ENCODE peak calls at places on chromosomes 1 and 21, in four cellular contexts. One of them, this sample, is unnamed.

GRCh38 chr1:85467929-85468540 is 3.1 kb upstream of the DDAH1 start:
- DNase-seq in stimulated activated CD4-positive, alpha-beta T cell treated with anti-CD3 and anti-CD28 coated beads, Interleukin-4, amount 100 ng/mL, for 4 hours: no peak
- DNase-seq in osteocyte: no peak
- DNase-seq in central memory CD4-positive, alpha-beta T cell: no peak
- DNase-seq in this sample: no peak

GRCh38 chr1:197985340-197985739 is 68.2 kb downstream of the LHX9 start:
- DNase-seq in stimulated activated CD4-positive, alpha-beta T cell treated with anti-CD3 and anti-CD28 coated beads, Interleukin-4, amount 100 ng/mL, for 4 hours: no peak
- DNase-seq in osteocyte: no peak
- DNase-seq in central memory CD4-positive, alpha-beta T cell: no peak
- DNase-seq in this sample: no peak

GRCh38 chr21:31343680-31344480 is at the start of gene TIAM1:
- DNase-seq in stimulated activated CD4-positive, alpha-beta T cell treated with anti-CD3 and anti-CD28 coated beads, Interleukin-4, amount 100 ng/mL, for 4 hours: peak
- DNase-seq in osteocyte: no peak
- DNase-seq in central memory CD4-positive, alpha-beta T cell: no peak
- DNase-seq in this sample: no peak

GRCh38 chr1:58290685-58291372 is 255.7 kb downstream of the OMA1 start:
- DNase-seq in stimulated activated CD4-positive, alpha-beta T cell treated with anti-CD3 and anti-CD28 coated beads, Interleukin-4, amount 100 ng/mL, for 4 hours: no peak
- DNase-seq in osteocyte: no peak
- DNase-seq in central memory CD4-positive, alpha-beta T cell: no peak
- DNase-seq in this sample: no peak

GRCh38 chr1:29258189-29258973 is 22.1 kb downstream of the PTPRU start:
- DNase-seq in stimulated activated CD4-positive, alpha-beta T cell treated with anti-CD3 and anti-CD28 coated beads, Interleukin-4, amount 100 ng/mL, for 4 hours: no peak
- DNase-seq in osteocyte: no peak
- DNase-seq in central memory CD4-positive, alpha-beta T cell: no peak
- DNase-seq in this sample: no peak

GRCh38 chr21:45293214-45293725 is 5.6 kb upstream of the POFUT2 start:
- DNase-seq in stimulated activated CD4-positive, alpha-beta T cell treated with anti-CD3 and anti-CD28 coated beads, Interleukin-4, amount 100 ng/mL, for 4 hours: no peak
- DNase-seq in osteocyte: peak
- DNase-seq in central memory CD4-positive, alpha-beta T cell: no peak
- DNase-seq in this sample: no peak

GRCh38 chr1:107991371-107992066 is 26.5 kb upstream of the VAV3 start:
- DNase-seq in stimulated activated CD4-positive, alpha-beta T cell treated with anti-CD3 and anti-CD28 coated beads, Interleukin-4, amount 100 ng/mL, for 4 hours: no peak
- DNase-seq in osteocyte: no peak
- DNase-seq in central memory CD4-positive, alpha-beta T cell: no peak
- DNase-seq in this sample: no peak

GRCh38 chr1:184827600-184828368 is 73.1 kb upstream of the EDEM3 start:
- DNase-seq in stimulated activated CD4-positive, alpha-beta T cell treated with anti-CD3 and anti-CD28 coated beads, Interleukin-4, amount 100 ng/mL, for 4 hours: no peak
- DNase-seq in osteocyte: no peak
- DNase-seq in central memory CD4-positive, alpha-beta T cell: no peak
- DNase-seq in this sample: no peak

GRCh38 chr1:58768332-58768731 is 15.5 kb downstream of the JUN start:
- DNase-seq in stimulated activated CD4-positive, alpha-beta T cell treated with anti-CD3 and anti-CD28 coated beads, Interleukin-4, amount 100 ng/mL, for 4 hours: no peak
- DNase-seq in osteocyte: no peak
- DNase-seq in central memory CD4-positive, alpha-beta T cell: no peak
- DNase-seq in this sample: no peak

GRCh38 chr21:15850645-15851044 is 120.9 kb downstream of the USP25 start:
- DNase-seq in stimulated activated CD4-positive, alpha-beta T cell treated with anti-CD3 and anti-CD28 coated beads, Interleukin-4, amount 100 ng/mL, for 4 hours: no peak
- DNase-seq in osteocyte: no peak
- DNase-seq in central memory CD4-positive, alpha-beta T cell: no peak
- DNase-seq in this sample: no peak

GRCh38 chr1:68112835-68113243 is 62.4 kb upstream of the DIRAS3 start:
- DNase-seq in stimulated activated CD4-positive, alpha-beta T cell treated with anti-CD3 and anti-CD28 coated beads, Interleukin-4, amount 100 ng/mL, for 4 hours: no peak
- DNase-seq in osteocyte: no peak
- DNase-seq in central memory CD4-positive, alpha-beta T cell: no peak
- DNase-seq in this sample: no peak

GRCh38 chr1:19628879-19629278 is 15.2 kb upstream of the NBL1 start:
- DNase-seq in stimulated activated CD4-positive, alpha-beta T cell treated with anti-CD3 and anti-CD28 coated beads, Interleukin-4, amount 100 ng/mL, for 4 hours: no peak
- DNase-seq in osteocyte: no peak
- DNase-seq in central memory CD4-positive, alpha-beta T cell: no peak
- DNase-seq in this sample: no peak

GRCh38 chr1:36667836-36668235 is 185.1 kb upstream of the CSF3R start:
- DNase-seq in stimulated activated CD4-positive, alpha-beta T cell treated with anti-CD3 and anti-CD28 coated beads, Interleukin-4, amount 100 ng/mL, for 4 hours: no peak
- DNase-seq in osteocyte: no peak
- DNase-seq in central memory CD4-positive, alpha-beta T cell: no peak
- DNase-seq in this sample: no peak

GRCh38 chr1:23548704-23549143 is 10.6 kb downstream of the ID3 start:
- DNase-seq in stimulated activated CD4-positive, alpha-beta T cell treated with anti-CD3 and anti-CD28 coated beads, Interleukin-4, amount 100 ng/mL, for 4 hours: no peak
- DNase-seq in osteocyte: no peak
- DNase-seq in central memory CD4-positive, alpha-beta T cell: no peak
- DNase-seq in this sample: no peak

GRCh38 chr1:170927955-170928850 is 7.1 kb upstream of the MROH9 start:
- DNase-seq in stimulated activated CD4-positive, alpha-beta T cell treated with anti-CD3 and anti-CD28 coated beads, Interleukin-4, amount 100 ng/mL, for 4 hours: no peak
- DNase-seq in osteocyte: no peak
- DNase-seq in central memory CD4-positive, alpha-beta T cell: no peak
- DNase-seq in this sample: no peak

GRCh38 chr1:168728452-168729404 is at the start of gene DPT:
- DNase-seq in stimulated activated CD4-positive, alpha-beta T cell treated with anti-CD3 and anti-CD28 coated beads, Interleukin-4, amount 100 ng/mL, for 4 hours: no peak
- DNase-seq in osteocyte: no peak
- DNase-seq in central memory CD4-positive, alpha-beta T cell: no peak
- DNase-seq in this sample: no peak

GRCh38 chr1:9265966-9266365 is 26.7 kb upstream of the SPSB1 start:
- DNase-seq in stimulated activated CD4-positive, alpha-beta T cell treated with anti-CD3 and anti-CD28 coated beads, Interleukin-4, amount 100 ng/mL, for 4 hours: no peak
- DNase-seq in osteocyte: no peak
- DNase-seq in central memory CD4-positive, alpha-beta T cell: no peak
- DNase-seq in this sample: no peak

GRCh38 chr1:3344395-3344794 is 110.1 kb upstream of the ARHGEF16 start:
- DNase-seq in stimulated activated CD4-positive, alpha-beta T cell treated with anti-CD3 and anti-CD28 coated beads, Interleukin-4, amount 100 ng/mL, for 4 hours: no peak
- DNase-seq in osteocyte: no peak
- DNase-seq in central memory CD4-positive, alpha-beta T cell: no peak
- DNase-seq in this sample: no peak

GRCh38 chr1:172914517-172915144 is 136.1 kb downstream of the TNFSF18 start:
- DNase-seq in stimulated activated CD4-positive, alpha-beta T cell treated with anti-CD3 and anti-CD28 coated beads, Interleukin-4, amount 100 ng/mL, for 4 hours: no peak
- DNase-seq in osteocyte: no peak
- DNase-seq in central memory CD4-positive, alpha-beta T cell: no peak
- DNase-seq in this sample: no peak

GRCh38 chr1:6343506-6344405 is 49.8 kb downstream of the ACOT7 start:
- DNase-seq in stimulated activated CD4-positive, alpha-beta T cell treated with anti-CD3 and anti-CD28 coated beads, Interleukin-4, amount 100 ng/mL, for 4 hours: peak
- DNase-seq in osteocyte: peak
- DNase-seq in central memory CD4-positive, alpha-beta T cell: peak
- DNase-seq in this sample: peak

GRCh38 chr1:71269823-71270222 is 189.0 kb upstream of the ZRANB2 start:
- DNase-seq in stimulated activated CD4-positive, alpha-beta T cell treated with anti-CD3 and anti-CD28 coated beads, Interleukin-4, amount 100 ng/mL, for 4 hours: no peak
- DNase-seq in osteocyte: no peak
- DNase-seq in central memory CD4-positive, alpha-beta T cell: no peak
- DNase-seq in this sample: no peak

GRCh38 chr1:25872708-25873107 is 2.8 kb downstream of the PAQR7 start:
- DNase-seq in stimulated activated CD4-positive, alpha-beta T cell treated with anti-CD3 and anti-CD28 coated beads, Interleukin-4, amount 100 ng/mL, for 4 hours: no peak
- DNase-seq in osteocyte: no peak
- DNase-seq in central memory CD4-positive, alpha-beta T cell: no peak
- DNase-seq in this sample: peak

GRCh38 chr1:228299901-228300300 is 92.1 kb downstream of the OBSCN start:
- DNase-seq in stimulated activated CD4-positive, alpha-beta T cell treated with anti-CD3 and anti-CD28 coated beads, Interleukin-4, amount 100 ng/mL, for 4 hours: no peak
- DNase-seq in osteocyte: no peak
- DNase-seq in central memory CD4-positive, alpha-beta T cell: no peak
- DNase-seq in this sample: no peak

GRCh38 chr21:45420623-45421041 is 15.7 kb downstream of the COL18A1 start:
- DNase-seq in stimulated activated CD4-positive, alpha-beta T cell treated with anti-CD3 and anti-CD28 coated beads, Interleukin-4, amount 100 ng/mL, for 4 hours: no peak
- DNase-seq in osteocyte: no peak
- DNase-seq in central memory CD4-positive, alpha-beta T cell: no peak
- DNase-seq in this sample: no peak

GRCh38 chr1:11501906-11502485 is 23.0 kb downstream of the DISP3 start:
- DNase-seq in stimulated activated CD4-positive, alpha-beta T cell treated with anti-CD3 and anti-CD28 coated beads, Interleukin-4, amount 100 ng/mL, for 4 hours: no peak
- DNase-seq in osteocyte: no peak
- DNase-seq in central memory CD4-positive, alpha-beta T cell: no peak
- DNase-seq in this sample: no peak

GRCh38 chr1:21589618-21590017 is 79.5 kb downstream of the RAP1GAP start:
- DNase-seq in stimulated activated CD4-positive, alpha-beta T cell treated with anti-CD3 and anti-CD28 coated beads, Interleukin-4, amount 100 ng/mL, for 4 hours: no peak
- DNase-seq in osteocyte: no peak
- DNase-seq in central memory CD4-positive, alpha-beta T cell: no peak
- DNase-seq in this sample: no peak

GRCh38 chr1:218384576-218384975 is 39.4 kb downstream of the TGFB2 start:
- DNase-seq in stimulated activated CD4-positive, alpha-beta T cell treated with anti-CD3 and anti-CD28 coated beads, Interleukin-4, amount 100 ng/mL, for 4 hours: no peak
- DNase-seq in osteocyte: no peak
- DNase-seq in central memory CD4-positive, alpha-beta T cell: no peak
- DNase-seq in this sample: no peak

GRCh38 chr1:110673197-110673701 is 1.5 kb downstream of the KCNA3 start:
- DNase-seq in stimulated activated CD4-positive, alpha-beta T cell treated with anti-CD3 and anti-CD28 coated beads, Interleukin-4, amount 100 ng/mL, for 4 hours: no peak
- DNase-seq in osteocyte: no peak
- DNase-seq in central memory CD4-positive, alpha-beta T cell: no peak
- DNase-seq in this sample: peak

GRCh38 chr1:203217139-203217621 is 12.3 kb downstream of the CHIT1 start:
- DNase-seq in stimulated activated CD4-positive, alpha-beta T cell treated with anti-CD3 and anti-CD28 coated beads, Interleukin-4, amount 100 ng/mL, for 4 hours: no peak
- DNase-seq in osteocyte: no peak
- DNase-seq in central memory CD4-positive, alpha-beta T cell: no peak
- DNase-seq in this sample: no peak

GRCh38 chr1:178885869-178886268 is 15.0 kb upstream of the ANGPTL1 start:
- DNase-seq in stimulated activated CD4-positive, alpha-beta T cell treated with anti-CD3 and anti-CD28 coated beads, Interleukin-4, amount 100 ng/mL, for 4 hours: no peak
- DNase-seq in osteocyte: no peak
- DNase-seq in central memory CD4-positive, alpha-beta T cell: no peak
- DNase-seq in this sample: no peak

GRCh38 chr1:30277415-30277814 is 446.0 kb downstream of the MATN1 start:
- DNase-seq in stimulated activated CD4-positive, alpha-beta T cell treated with anti-CD3 and anti-CD28 coated beads, Interleukin-4, amount 100 ng/mL, for 4 hours: no peak
- DNase-seq in osteocyte: no peak
- DNase-seq in central memory CD4-positive, alpha-beta T cell: no peak
- DNase-seq in this sample: no peak

GRCh38 chr1:161037661-161038522 is 872 bp downstream of the TSTD1 start:
- DNase-seq in stimulated activated CD4-positive, alpha-beta T cell treated with anti-CD3 and anti-CD28 coated beads, Interleukin-4, amount 100 ng/mL, for 4 hours: no peak
- DNase-seq in osteocyte: no peak
- DNase-seq in central memory CD4-positive, alpha-beta T cell: no peak
- DNase-seq in this sample: peak

GRCh38 chr1:59926381-59927243 is at the start of gene CYP2J2:
- DNase-seq in stimulated activated CD4-positive, alpha-beta T cell treated with anti-CD3 and anti-CD28 coated beads, Interleukin-4, amount 100 ng/mL, for 4 hours: peak
- DNase-seq in osteocyte: no peak
- DNase-seq in central memory CD4-positive, alpha-beta T cell: no peak
- DNase-seq in this sample: no peak

GRCh38 chr1:91700332-91700731 is 185.6 kb downstream of the TGFBR3 start:
- DNase-seq in stimulated activated CD4-positive, alpha-beta T cell treated with anti-CD3 and anti-CD28 coated beads, Interleukin-4, amount 100 ng/mL, for 4 hours: no peak
- DNase-seq in osteocyte: no peak
- DNase-seq in central memory CD4-positive, alpha-beta T cell: no peak
- DNase-seq in this sample: no peak

GRCh38 chr21:46543306-46543705 is 61.6 kb downstream of the S100B start:
- DNase-seq in stimulated activated CD4-positive, alpha-beta T cell treated with anti-CD3 and anti-CD28 coated beads, Interleukin-4, amount 100 ng/mL, for 4 hours: no peak
- DNase-seq in osteocyte: no peak
- DNase-seq in central memory CD4-positive, alpha-beta T cell: no peak
- DNase-seq in this sample: no peak

This sample was measured in OCI-LY7.